ENCODE peak calls at places on chromosome 14, in ten cellular contexts. L is A549, E is IMR-90, I is fibroblast of lung, G is HCT116, W is hepatocyte, Q is SK-N-SH, K is neural progenitor cell, Y is endothelial cell of umbilical vein, V is OCI-LY7. P is an unnamed sample.

GRCh38 chr14:91714805-91715204 is 17.1 kb downstream of the CATSPERB start:
- DNase-seq in L (no peak), E (no peak), I (no peak), G (no peak), W (no peak), Q (no peak), K (peak; percentile 7), Y (no peak), V (no peak), P (no peak)

GRCh38 chr14:50832935-50833607 is 2.1 kb upstream of the NIN start:
- DNase-seq in L (no peak), E (peak; percentile 11), I (no peak), G (no peak), W (no peak), Q (no peak), K (no peak), Y (no peak), V (no peak), P (no peak)

GRCh38 chr14:29352681-29353080 is 575.0 kb downstream of the PRKD1 start:
- DNase-seq in L (no peak), E (no peak), I (peak; percentile 65), G (no peak), W (no peak), Q (no peak), K (no peak), Y (no peak), V (no peak), P (no peak)

GRCh38 chr14:67285876-67286452 is 44.7 kb downstream of the PALS1 start:
- DNase-seq in L (peak; percentile 30), E (peak; percentile 64), I (peak; percentile 79), G (peak; percentile 39), W (peak; percentile 77), Q (peak; percentile 29), K (peak; percentile 63), Y (peak; percentile 39), V (peak; percentile 54), P (no peak)

GRCh38 chr14:35337557-35338255 is 45.5 kb downstream of the PSMA6 start:
- DNase-seq in L (no peak), E (no peak), I (no peak), G (no peak), W (peak; percentile 13), Q (peak; percentile 20), K (no peak), Y (no peak), V (no peak), P (no peak)

GRCh38 chr14:75959031-75959430 is 22.8 kb downstream of the TGFB3 start:
- DNase-seq in L (no peak), E (no peak), I (no peak), G (no peak), W (no peak), Q (no peak), K (no peak), Y (no peak), V (no peak), P (no peak)

GRCh38 chr14:30938617-30939016 is 64.3 kb downstream of the COCH start:
- DNase-seq in L (no peak), E (no peak), I (no peak), G (no peak), W (no peak), Q (no peak), K (no peak), Y (no peak), V (no peak), P (no peak)

GRCh38 chr14:24437020-24437735 is 5.4 kb downstream of the SDR39U1 start:
- DNase-seq in L (no peak), E (no peak), I (no peak), G (no peak), W (no peak), Q (no peak), K (no peak), Y (peak; percentile 22), V (peak; percentile 67), P (no peak)

GRCh38 chr14:44979740-44980346 is 17.9 kb downstream of the TOGARAM1 start:
- DNase-seq in L (no peak), E (no peak), I (no peak), G (no peak), W (no peak), Q (peak; percentile 28), K (no peak), Y (peak; percentile 27), V (no peak), P (no peak)

GRCh38 chr14:64878775-64879634 is 702 bp downstream of the SPTB start:
- DNase-seq in L (peak; percentile 14), E (no peak), I (no peak), G (no peak), W (peak; percentile 23), Q (peak; percentile 15), K (peak; percentile 37), Y (no peak), V (no peak), P (no peak)

DNA sequence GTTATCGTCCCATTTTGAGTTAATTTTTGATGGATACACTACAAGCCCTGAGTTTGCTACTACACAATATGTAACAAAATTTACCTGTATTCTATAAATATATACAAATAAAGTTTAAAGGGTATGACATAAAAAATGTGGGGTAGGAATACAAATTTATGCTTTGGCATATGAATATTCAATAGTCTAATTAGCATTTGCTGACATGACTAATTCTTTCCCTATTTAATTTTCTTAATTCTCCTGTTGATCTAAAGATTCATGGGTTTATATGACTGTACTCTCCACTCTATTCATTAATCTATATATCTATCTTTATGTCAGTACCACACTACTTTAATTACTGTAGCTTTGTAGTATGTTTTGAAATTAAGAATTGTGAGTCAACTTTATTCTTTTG is 1840.7 kb upstream of the FLRT2 start:
- DNase-seq in L (no peak), E (no peak), I (no peak), G (no peak), W (no peak), Q (no peak), K (no peak), Y (no peak), V (no peak), P (no peak)
- H3K9me3 ChIP-seq in L (no peaks in the 10 kb centered on the region), E (no peaks in the 10 kb centered on the region), I (no peaks in the 10 kb centered on the region), G (peaks cover 21% of the 10 kb centered on the region), W (no peaks in the 10 kb centered on the region), Q (no peaks in the 10 kb centered on the region), K (no peaks in the 10 kb centered on the region), Y (no peaks in the 10 kb centered on the region), V (no peaks in the 10 kb centered on the region), P (no peaks in the 10 kb centered on the region)

GRCh38 chr14:53836546-53836945 is 120.1 kb downstream of the BMP4 start:
- DNase-seq in L (no peak), E (no peak), I (no peak), G (no peak), W (no peak), Q (no peak), K (no peak), Y (no peak), V (no peak), P (no peak)
- H3K4me2 ChIP-seq in L (no peak overlapping the region), E (no peak overlapping the region), I (no peak overlapping the region), G (no peak overlapping the region), W (no peak overlapping the region), Q (no peak overlapping the region), K (no peak overlapping the region), Y (no peak overlapping the region), V (no peak overlapping the region), P (no peak overlapping the region)

GRCh38 chr14:98592611-98593170 is 679.3 kb downstream of the BCL11B start:
- DNase-seq in L (no peak), E (no peak), I (no peak), G (no peak), W (no peak), Q (no peak), K (peak; percentile 15), Y (no peak), V (no peak), P (no peak)
- H3K9me3 ChIP-seq in L (no peaks in the 10 kb centered on the region), E (peaks cover 31% of the 10 kb centered on the region), I (no peaks in the 10 kb centered on the region), G (no peaks in the 10 kb centered on the region), W (no peaks in the 10 kb centered on the region), Q (no peaks in the 10 kb centered on the region), K (no peaks in the 10 kb centered on the region), Y (peaks cover 2% of the 10 kb centered on the region), V (no peaks in the 10 kb centered on the region), P (no peaks in the 10 kb centered on the region)

DNA sequence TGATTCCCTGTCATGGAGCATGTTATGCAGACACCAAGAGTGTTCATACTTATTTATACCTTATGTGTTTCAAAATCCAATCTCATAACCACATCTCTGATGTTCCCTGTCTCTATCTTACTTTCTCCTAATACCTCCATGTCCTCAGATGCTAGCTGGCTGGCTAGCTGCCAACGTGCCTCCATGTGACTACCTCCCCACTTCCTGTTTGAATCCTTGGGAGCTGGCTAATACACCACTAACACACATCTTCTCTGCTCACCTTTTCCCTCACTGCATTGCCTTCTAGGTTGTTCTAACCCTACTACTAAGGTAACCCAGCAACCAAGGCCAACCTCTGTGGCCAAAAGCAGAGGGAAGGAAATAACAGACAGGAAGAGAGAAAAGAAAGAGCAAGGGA is 27.3 kb downstream of the TTC5 start:
- DNase-seq in L (no peak), E (peak; percentile 23), I (peak; percentile 5), G (no peak), W (peak; percentile 10), Q (peak; percentile 7), K (no peak), Y (peak; percentile 21), V (no peak), P (no peak)
- H3K4me2 ChIP-seq in L (no peak overlapping the region), E (no peak overlapping the region), I (no peak overlapping the region), G (no peak overlapping the region), W (no peak overlapping the region), Q (no peak overlapping the region), K (no peak overlapping the region), Y (no peak overlapping the region), V (no peak overlapping the region), P (no peak overlapping the region)

GRCh38 chr14:20092050-20092449 is 18.5 kb upstream of the OR4K17 start:
- DNase-seq in L (no peak), E (no peak), I (no peak), G (no peak), W (no peak), Q (no peak), K (no peak), Y (no peak), V (no peak), P (no peak)
- H3K9me3 ChIP-seq in L (no peaks in the 10 kb centered on the region), E (no peaks in the 10 kb centered on the region), I (no peaks in the 10 kb centered on the region), G (no peaks in the 10 kb centered on the region), W (no peaks in the 10 kb centered on the region), Q (no peaks in the 10 kb centered on the region), K (peaks cover 26% of the 10 kb centered on the region), Y (peaks cover 1% of the 10 kb centered on the region), V (no peaks in the 10 kb centered on the region), P (no peaks in the 10 kb centered on the region)

DNA sequence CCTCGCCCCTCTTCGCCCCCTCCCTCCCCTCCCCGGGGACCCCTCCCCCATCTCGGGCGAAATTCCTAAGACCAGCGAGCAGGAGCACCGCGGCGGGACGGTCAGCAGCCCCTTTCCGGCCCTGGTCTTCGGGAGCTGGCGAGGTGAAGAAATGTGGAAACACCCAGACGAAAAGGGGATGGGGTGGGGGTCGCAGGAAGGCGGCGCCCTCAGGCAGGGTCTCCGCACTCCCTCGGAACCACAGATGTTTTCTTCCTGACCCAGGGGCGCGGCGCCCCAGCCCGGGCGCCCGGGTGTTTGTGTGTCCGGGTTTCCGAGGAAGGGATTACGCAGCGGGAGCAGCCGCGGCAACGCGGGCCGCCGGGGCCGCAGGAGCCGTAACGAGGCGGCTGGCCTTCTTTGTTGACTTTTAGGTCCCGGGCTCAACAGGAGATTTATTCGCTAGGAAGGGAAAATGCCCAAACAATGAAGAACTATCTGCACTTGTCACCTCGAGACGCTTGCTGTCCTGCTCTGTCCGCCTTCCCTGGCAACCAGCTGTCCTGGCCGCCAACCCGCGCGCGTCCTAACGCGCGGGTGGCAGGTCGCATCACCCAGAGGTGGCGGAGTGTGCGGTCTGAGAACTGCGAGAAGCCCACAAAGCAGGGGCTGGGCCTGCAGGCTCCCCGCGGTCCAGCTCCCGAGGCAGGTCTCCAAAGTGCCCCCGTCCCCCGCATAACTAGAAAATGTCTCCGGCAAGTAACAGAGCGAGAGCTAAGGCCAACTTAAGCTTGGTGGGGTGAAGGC is 7.0 kb downstream of the FOXA1 start:
- DNase-seq in L (no peak), E (no peak), I (no peak), G (no peak), W (peak; percentile 53), Q (no peak), K (peak; percentile 87), Y (no peak), V (no peak), P (no peak)
- H3K4me2 ChIP-seq in L (peak overlapping the region; percentile 95), E (peak overlapping the region; percentile 81), I (no peak overlapping the region), G (peak overlapping the region; percentile 60), W (peak overlapping the region; percentile 87), Q (no peak overlapping the region), K (peak overlapping the region; percentile 85), Y (no peak overlapping the region), V (no peak overlapping the region), P (peak overlapping the region; percentile 27)

P was measured in keratinocyte.